ENCODE peak calls at places on chromosomes 11 and 22, in seven cellular contexts. U, F, Y, I, L, H and S are unnamed samples. For H3K4me1, the result is how much of the 10 kb centered on the place peaks cover.

GRCh38 chr11:68993546-68993945 is 12.8 kb upstream of the MRGPRD start:
- DNase-seq in H (no peak), I (no peak), U (no peak), L (no peak), F (no peak), Y (no peak), S (no peak)

GRCh38 chr11:587978-588380 is 11.7 kb downstream of the PHRF1 start:
- DNase-seq in F (no peak), Y (peak), U (no peak), L (no peak), H (peak), I (no peak), S (no peak)

GRCh38 chr11:76243157-76243556 is 36.9 kb upstream of the WNT11 start:
- DNase-seq in L (no peak), I (no peak), U (no peak), Y (no peak), H (no peak), F (no peak), S (no peak)

GRCh38 chr22:37176464-37177061 is 11.5 kb downstream of the C1QTNF6 start:
- DNase-seq in I (no peak), H (peak), F (no peak), U (no peak), Y (peak), L (no peak), S (no peak)

GRCh38 chr11:133366088-133366487 is 166.2 kb downstream of the OPCML start:
- DNase-seq in Y (no peak), H (no peak), I (no peak), F (no peak), U (no peak), L (no peak), S (no peak)

GRCh38 chr11:95375881-95376280 is 144.9 kb upstream of the SESN3 start:
- DNase-seq in Y (peak), L (no peak), U (no peak), F (no peak), I (no peak), H (no peak), S (no peak)

GRCh38 chr22:46971141-46971775 is 208.8 kb downstream of the TBC1D22A start:
- DNase-seq in Y (peak), H (peak), L (no peak), F (no peak), U (no peak), I (no peak), S (no peak)

GRCh38 chr11:45560153-45560934 is 105.1 kb downstream of the CHST1 start:
- DNase-seq in I (no peak), F (no peak), H (no peak), U (no peak), L (no peak), Y (no peak), S (no peak)

GRCh38 chr11:472816-473215 is 22.7 kb downstream of the PTDSS2 start:
- DNase-seq in L (no peak), I (no peak), F (no peak), U (no peak), H (no peak), Y (no peak), S (no peak)

GRCh38 chr11:130431337-130431773 is 2.9 kb upstream of the ADAMTS8 start:
- DNase-seq in I (no peak), F (no peak), U (peak), H (peak), Y (peak), L (peak), S (peak)

GRCh38 chr22:18970948-18971315 is 34.8 kb upstream of the PRODH start:
- DNase-seq in F (no peak), I (no peak), H (no peak), L (no peak), Y (no peak), U (no peak), S (no peak)
- H3K4me3 ChIP-seq in F (peak), I (peak), H (peak), L (no peak), Y (no peak), U (no peak), S (peak)

GRCh38 chr11:12179521-12179920 is 69.1 kb downstream of the MICAL2 start:
- DNase-seq in F (no peak), Y (no peak), U (no peak), H (no peak), I (no peak), L (no peak), S (no peak)
- H3K4me1 ChIP-seq in F (half or more), Y (under half), U (under half), H (under half), I (under half), L (under half), S (under half)

GRCh38 chr11:67421421-67422031 is 6.0 kb downstream of the CARNS1 start:
- DNase-seq in H (no peak), I (no peak), F (no peak), L (no peak), U (no peak), Y (no peak), S (no peak)
- H3K4me3 ChIP-seq in H (peak), I (peak), F (peak), L (no peak), U (peak), Y (no peak), S (peak)

GRCh38 chr11:113549611-113550061 is 74.4 kb upstream of the DRD2 start:
- DNase-seq in H (no peak), I (peak), Y (no peak), L (no peak), U (no peak), F (no peak), S (no peak)

GRCh38 chr11:113553235-113553634 is 78.0 kb upstream of the DRD2 start:
- DNase-seq in I (no peak), H (no peak), U (no peak), L (no peak), Y (peak), F (no peak), S (peak)

GRCh38 chr11:113552271-113552670 is 77.1 kb upstream of the DRD2 start:
- DNase-seq in U (no peak), H (no peak), L (no peak), F (no peak), Y (no peak), I (peak), S (no peak)

GRCh38 chr11:113550179-113550578 is 75.0 kb upstream of the DRD2 start:
- DNase-seq in F (no peak), H (no peak), L (no peak), Y (no peak), I (peak), U (no peak), S (no peak)

GRCh38 chr11:113551645-113552044 is 76.4 kb upstream of the DRD2 start:
- DNase-seq in U (no peak), H (no peak), I (peak), Y (no peak), L (no peak), F (no peak), S (no peak)
- H3K4me1 ChIP-seq in U (under half), H (under half), I (under half), Y (under half), L (under half), F (under half), S (under half)

DNA sequence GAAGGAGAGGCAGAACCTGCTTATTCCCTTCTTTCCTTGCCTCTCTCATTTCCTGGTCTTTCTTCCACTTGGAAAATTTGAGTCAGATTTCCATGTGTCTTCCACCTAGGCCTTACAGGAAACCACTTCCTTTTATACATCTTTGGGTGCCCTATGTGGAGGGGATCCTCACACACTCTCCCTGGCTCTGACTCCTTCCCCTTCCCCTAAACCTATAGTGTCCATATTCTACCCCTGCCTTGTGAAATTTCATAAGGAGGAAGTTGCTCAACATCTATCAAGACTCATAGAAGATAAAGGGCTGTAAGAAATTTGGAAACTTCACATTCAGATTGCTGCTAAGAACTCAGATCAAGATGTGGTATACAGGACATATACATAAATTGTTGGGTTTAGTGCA is 20.4 kb downstream of the TUG1 start:
- DNase-seq in U (no peak), Y (no peak), F (no peak), I (no peak), H (no peak), L (no peak), S (no peak)
- H3K4me3 ChIP-seq in U (no peak), Y (no peak), F (no peak), I (no peak), H (no peak), L (no peak), S (no peak)

GRCh38 chr11:58578635-58579191 is at the start of gene ZFP91:
- DNase-seq in F (peak), I (peak), L (peak), H (peak), U (peak), Y (peak), S (peak)
- H3K4me1 ChIP-seq in F (half or more), I (half or more), L (under half), H (half or more), U (under half), Y (under half), S (under half)

GRCh38 chr11:85076535-85077330 is 550.4 kb downstream of the DLG2 start:
- DNase-seq in U (no peak), Y (peak), I (no peak), H (peak), L (no peak), F (no peak), S (no peak)
- H3K4me3 ChIP-seq in U (no peak), Y (no peak), I (no peak), H (no peak), L (no peak), F (no peak), S (no peak)

GRCh38 chr11:66115638-66116410 is 45.8 kb downstream of the PACS1 start:
- DNase-seq in Y (peak), I (no peak), L (no peak), U (peak), F (no peak), H (no peak), S (peak)
- H3K4me1 ChIP-seq in Y (under half), I (half or more), L (under half), U (half or more), F (under half), H (half or more), S (half or more)

DNA sequence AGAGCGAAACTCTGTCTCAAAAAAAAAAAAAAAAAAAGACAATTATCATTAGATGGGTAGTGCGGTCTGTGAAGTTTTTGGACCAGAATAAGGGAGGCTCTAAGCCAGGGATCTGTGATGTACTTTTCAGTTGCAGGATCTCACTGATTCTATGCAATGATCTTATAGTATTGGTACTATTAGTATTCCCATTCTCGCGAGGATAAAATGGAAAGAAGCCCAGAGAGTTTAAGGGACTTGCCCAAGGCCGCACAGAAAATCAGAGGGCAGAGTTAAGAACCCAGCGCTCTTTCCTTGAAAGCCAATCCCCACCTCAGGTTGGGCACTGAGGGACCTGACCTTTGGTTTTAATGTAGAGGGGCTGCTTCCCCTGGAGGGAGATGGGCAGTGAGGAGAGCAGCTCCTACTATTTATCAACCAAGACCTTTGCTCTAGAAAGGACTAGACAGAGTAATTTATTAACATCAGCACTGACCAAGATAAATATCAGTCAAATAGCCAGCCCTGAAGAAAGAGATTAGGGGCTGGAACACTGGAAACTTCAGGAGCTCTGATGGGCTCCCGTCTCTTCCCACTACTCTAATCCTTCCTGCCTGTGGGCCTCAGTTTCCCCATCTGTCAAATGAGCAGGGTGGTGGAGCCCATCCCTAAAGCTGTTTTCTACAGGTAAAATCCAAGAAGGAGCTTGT is 6.0 kb downstream of the NIPSNAP1 start:
- DNase-seq in F (no peak), I (no peak), Y (no peak), L (no peak), U (no peak), H (no peak), S (no peak)
- H3K4me3 ChIP-seq in F (no peak), I (no peak), Y (no peak), L (no peak), U (no peak), H (no peak), S (no peak)

GRCh38 chr22:38921801-38922200 is 35.6 kb upstream of the APOBEC3A start:
- DNase-seq in F (no peak), U (no peak), Y (no peak), L (no peak), H (no peak), I (no peak), S (no peak)
- H3K4me1 ChIP-seq in F (under half), U (under half), Y (under half), L (under half), H (under half), I (under half), S (under half)